ENCODE peak calls at places on chromosome 11, in ten cellular contexts. One of them, this sample, is unnamed.

GRCh38 chr11:133227674-133228111 is 304.6 kb downstream of the OPCML start:
- DNase-seq in activated CD8-positive, alpha-beta T cell treated with anti-CD3 and anti-CD28 coated beads, Interleukin-2, amount 10 ng/mL, durations not matched to agents 7 days and 5 days: no peak
- DNase-seq in cardiac fibroblast: no peak
- DNase-seq in H9: peak; percentile 36
- DNase-seq in CD8-positive, alpha-beta T cell: no peak
- DNase-seq in left cardiac atrium: no peak
- DNase-seq in GM03348: no peak
- DNase-seq in right atrium auricular region: no peak
- DNase-seq in HEK293T: no peak
- DNase-seq in mucosa of descending colon: no peak
- DNase-seq in this sample: no peak

GRCh38 chr11:123020968-123021367 is 39.3 kb upstream of the BSX start:
- DNase-seq in activated CD8-positive, alpha-beta T cell treated with anti-CD3 and anti-CD28 coated beads, Interleukin-2, amount 10 ng/mL, durations not matched to agents 7 days and 5 days: peak; percentile 53
- DNase-seq in cardiac fibroblast: peak; percentile 66
- DNase-seq in H9: peak; percentile 70
- DNase-seq in CD8-positive, alpha-beta T cell: peak; percentile 17
- DNase-seq in left cardiac atrium: no peak
- DNase-seq in GM03348: peak; percentile 85
- DNase-seq in right atrium auricular region: no peak
- DNase-seq in HEK293T: peak; percentile 73
- DNase-seq in mucosa of descending colon: peak; percentile 16
- DNase-seq in this sample: peak; percentile 10

GRCh38 chr11:99148352-99148751 is 127.6 kb downstream of the CNTN5 start:
- DNase-seq in activated CD8-positive, alpha-beta T cell treated with anti-CD3 and anti-CD28 coated beads, Interleukin-2, amount 10 ng/mL, durations not matched to agents 7 days and 5 days: no peak
- DNase-seq in cardiac fibroblast: no peak
- DNase-seq in H9: no peak
- DNase-seq in CD8-positive, alpha-beta T cell: no peak
- DNase-seq in left cardiac atrium: no peak
- DNase-seq in GM03348: no peak
- DNase-seq in right atrium auricular region: no peak
- DNase-seq in HEK293T: no peak
- DNase-seq in mucosa of descending colon: no peak
- DNase-seq in this sample: no peak

GRCh38 chr11:124442847-124443246 is 2.6 kb downstream of the OR8B8 start:
- DNase-seq in activated CD8-positive, alpha-beta T cell treated with anti-CD3 and anti-CD28 coated beads, Interleukin-2, amount 10 ng/mL, durations not matched to agents 7 days and 5 days: no peak
- DNase-seq in cardiac fibroblast: no peak
- DNase-seq in H9: no peak
- DNase-seq in CD8-positive, alpha-beta T cell: no peak
- DNase-seq in left cardiac atrium: no peak
- DNase-seq in GM03348: no peak
- DNase-seq in right atrium auricular region: no peak
- DNase-seq in HEK293T: no peak
- DNase-seq in mucosa of descending colon: no peak
- DNase-seq in this sample: no peak

GRCh38 chr11:19988598-19988997 is 171.7 kb downstream of the DBX1 start:
- DNase-seq in activated CD8-positive, alpha-beta T cell treated with anti-CD3 and anti-CD28 coated beads, Interleukin-2, amount 10 ng/mL, durations not matched to agents 7 days and 5 days: no peak
- DNase-seq in cardiac fibroblast: peak; percentile 91
- DNase-seq in H9: peak; percentile 73
- DNase-seq in CD8-positive, alpha-beta T cell: no peak
- DNase-seq in left cardiac atrium: peak; percentile 45
- DNase-seq in GM03348: peak; percentile 85
- DNase-seq in right atrium auricular region: no peak
- DNase-seq in HEK293T: no peak
- DNase-seq in mucosa of descending colon: no peak
- DNase-seq in this sample: peak; percentile 14

GRCh38 chr11:62431171-62431895 is 12.5 kb downstream of the SCGB1A1 start:
- DNase-seq in activated CD8-positive, alpha-beta T cell treated with anti-CD3 and anti-CD28 coated beads, Interleukin-2, amount 10 ng/mL, durations not matched to agents 7 days and 5 days: no peak
- DNase-seq in cardiac fibroblast: peak; percentile 72
- DNase-seq in H9: no peak
- DNase-seq in CD8-positive, alpha-beta T cell: no peak
- DNase-seq in left cardiac atrium: no peak
- DNase-seq in GM03348: peak; percentile 62
- DNase-seq in right atrium auricular region: no peak
- DNase-seq in HEK293T: no peak
- DNase-seq in mucosa of descending colon: no peak
- DNase-seq in this sample: no peak

GRCh38 chr11:2586793-2587131 is 113.0 kb downstream of the KCNQ1OT1 start:
- DNase-seq in activated CD8-positive, alpha-beta T cell treated with anti-CD3 and anti-CD28 coated beads, Interleukin-2, amount 10 ng/mL, durations not matched to agents 7 days and 5 days: peak; percentile 16
- DNase-seq in cardiac fibroblast: no peak
- DNase-seq in H9: peak; percentile 17
- DNase-seq in CD8-positive, alpha-beta T cell: peak; percentile 6
- DNase-seq in left cardiac atrium: no peak
- DNase-seq in GM03348: peak; percentile 5
- DNase-seq in right atrium auricular region: no peak
- DNase-seq in HEK293T: no peak
- DNase-seq in mucosa of descending colon: peak; percentile 0
- DNase-seq in this sample: no peak

GRCh38 chr11:123548774-123549173 is 105.7 kb downstream of the SCN3B start:
- DNase-seq in activated CD8-positive, alpha-beta T cell treated with anti-CD3 and anti-CD28 coated beads, Interleukin-2, amount 10 ng/mL, durations not matched to agents 7 days and 5 days: no peak
- DNase-seq in cardiac fibroblast: no peak
- DNase-seq in H9: no peak
- DNase-seq in CD8-positive, alpha-beta T cell: no peak
- DNase-seq in left cardiac atrium: no peak
- DNase-seq in GM03348: no peak
- DNase-seq in right atrium auricular region: no peak
- DNase-seq in HEK293T: no peak
- DNase-seq in mucosa of descending colon: no peak
- DNase-seq in this sample: no peak

GRCh38 chr11:109729761-109730160 is 307.8 kb downstream of the C11orf87 start:
- DNase-seq in activated CD8-positive, alpha-beta T cell treated with anti-CD3 and anti-CD28 coated beads, Interleukin-2, amount 10 ng/mL, durations not matched to agents 7 days and 5 days: no peak
- DNase-seq in cardiac fibroblast: no peak
- DNase-seq in H9: no peak
- DNase-seq in CD8-positive, alpha-beta T cell: no peak
- DNase-seq in left cardiac atrium: no peak
- DNase-seq in GM03348: no peak
- DNase-seq in right atrium auricular region: no peak
- DNase-seq in HEK293T: no peak
- DNase-seq in mucosa of descending colon: peak; percentile 41
- DNase-seq in this sample: peak; percentile 23

GRCh38 chr11:125090816-125091215 is 20.6 kb downstream of the TMEM218 start:
- DNase-seq in activated CD8-positive, alpha-beta T cell treated with anti-CD3 and anti-CD28 coated beads, Interleukin-2, amount 10 ng/mL, durations not matched to agents 7 days and 5 days: no peak
- DNase-seq in cardiac fibroblast: no peak
- DNase-seq in H9: no peak
- DNase-seq in CD8-positive, alpha-beta T cell: no peak
- DNase-seq in left cardiac atrium: no peak
- DNase-seq in GM03348: no peak
- DNase-seq in right atrium auricular region: peak; percentile 36
- DNase-seq in HEK293T: no peak
- DNase-seq in mucosa of descending colon: no peak
- DNase-seq in this sample: no peak

GRCh38 chr11:20501971-20502370 is 97.4 kb upstream of the SLC6A5 start:
- DNase-seq in activated CD8-positive, alpha-beta T cell treated with anti-CD3 and anti-CD28 coated beads, Interleukin-2, amount 10 ng/mL, durations not matched to agents 7 days and 5 days: no peak
- DNase-seq in cardiac fibroblast: no peak
- DNase-seq in H9: no peak
- DNase-seq in CD8-positive, alpha-beta T cell: no peak
- DNase-seq in left cardiac atrium: no peak
- DNase-seq in GM03348: no peak
- DNase-seq in right atrium auricular region: no peak
- DNase-seq in HEK293T: no peak
- DNase-seq in mucosa of descending colon: no peak
- DNase-seq in this sample: no peak

GRCh38 chr11:65859812-65860277 is 388 bp upstream of the MUS81 start:
- DNase-seq in activated CD8-positive, alpha-beta T cell treated with anti-CD3 and anti-CD28 coated beads, Interleukin-2, amount 10 ng/mL, durations not matched to agents 7 days and 5 days: no peak
- DNase-seq in cardiac fibroblast: no peak
- DNase-seq in H9: no peak
- DNase-seq in CD8-positive, alpha-beta T cell: peak; percentile 50
- DNase-seq in left cardiac atrium: no peak
- DNase-seq in GM03348: no peak
- DNase-seq in right atrium auricular region: peak; percentile 67
- DNase-seq in HEK293T: no peak
- DNase-seq in mucosa of descending colon: no peak
- DNase-seq in this sample: peak; percentile 46

GRCh38 chr11:106398396-106399074 is 321.1 kb downstream of the AASDHPPT start:
- DNase-seq in activated CD8-positive, alpha-beta T cell treated with anti-CD3 and anti-CD28 coated beads, Interleukin-2, amount 10 ng/mL, durations not matched to agents 7 days and 5 days: no peak
- DNase-seq in cardiac fibroblast: peak; percentile 64
- DNase-seq in H9: no peak
- DNase-seq in CD8-positive, alpha-beta T cell: no peak
- DNase-seq in left cardiac atrium: no peak
- DNase-seq in GM03348: peak; percentile 29
- DNase-seq in right atrium auricular region: no peak
- DNase-seq in HEK293T: no peak
- DNase-seq in mucosa of descending colon: no peak
- DNase-seq in this sample: no peak

GRCh38 chr11:45930031-45930794 is 7.8 kb downstream of the LARGE2 start:
- DNase-seq in activated CD8-positive, alpha-beta T cell treated with anti-CD3 and anti-CD28 coated beads, Interleukin-2, amount 10 ng/mL, durations not matched to agents 7 days and 5 days: peak; percentile 64
- DNase-seq in cardiac fibroblast: no peak
- DNase-seq in H9: peak; percentile 36
- DNase-seq in CD8-positive, alpha-beta T cell: peak; percentile 44
- DNase-seq in left cardiac atrium: no peak
- DNase-seq in GM03348: no peak
- DNase-seq in right atrium auricular region: no peak
- DNase-seq in HEK293T: no peak
- DNase-seq in mucosa of descending colon: peak; percentile 66
- DNase-seq in this sample: peak; percentile 78

GRCh38 chr11:110121204-110121603 is 28.0 kb downstream of the ZC3H12C start:
- DNase-seq in activated CD8-positive, alpha-beta T cell treated with anti-CD3 and anti-CD28 coated beads, Interleukin-2, amount 10 ng/mL, durations not matched to agents 7 days and 5 days: no peak
- DNase-seq in cardiac fibroblast: peak; percentile 82
- DNase-seq in H9: no peak
- DNase-seq in CD8-positive, alpha-beta T cell: no peak
- DNase-seq in left cardiac atrium: no peak
- DNase-seq in GM03348: peak; percentile 27
- DNase-seq in right atrium auricular region: no peak
- DNase-seq in HEK293T: no peak
- DNase-seq in mucosa of descending colon: no peak
- DNase-seq in this sample: no peak

GRCh38 chr11:133026952-133027351 is 505.3 kb downstream of the OPCML start:
- DNase-seq in activated CD8-positive, alpha-beta T cell treated with anti-CD3 and anti-CD28 coated beads, Interleukin-2, amount 10 ng/mL, durations not matched to agents 7 days and 5 days: no peak
- DNase-seq in cardiac fibroblast: no peak
- DNase-seq in H9: no peak
- DNase-seq in CD8-positive, alpha-beta T cell: no peak
- DNase-seq in left cardiac atrium: no peak
- DNase-seq in GM03348: no peak
- DNase-seq in right atrium auricular region: no peak
- DNase-seq in HEK293T: no peak
- DNase-seq in mucosa of descending colon: no peak
- DNase-seq in this sample: no peak

GRCh38 chr11:104405277-104405676 is 241.3 kb upstream of the PDGFD start:
- DNase-seq in activated CD8-positive, alpha-beta T cell treated with anti-CD3 and anti-CD28 coated beads, Interleukin-2, amount 10 ng/mL, durations not matched to agents 7 days and 5 days: no peak
- DNase-seq in cardiac fibroblast: no peak
- DNase-seq in H9: no peak
- DNase-seq in CD8-positive, alpha-beta T cell: no peak
- DNase-seq in left cardiac atrium: no peak
- DNase-seq in GM03348: no peak
- DNase-seq in right atrium auricular region: no peak
- DNase-seq in HEK293T: no peak
- DNase-seq in mucosa of descending colon: no peak
- DNase-seq in this sample: no peak

GRCh38 chr11:120013325-120014250 is 124.3 kb downstream of the TRIM29 start:
- DNase-seq in activated CD8-positive, alpha-beta T cell treated with anti-CD3 and anti-CD28 coated beads, Interleukin-2, amount 10 ng/mL, durations not matched to agents 7 days and 5 days: no peak
- DNase-seq in cardiac fibroblast: peak; percentile 29
- DNase-seq in H9: peak; percentile 96
- DNase-seq in CD8-positive, alpha-beta T cell: no peak
- DNase-seq in left cardiac atrium: peak; percentile 39
- DNase-seq in GM03348: peak; percentile 74
- DNase-seq in right atrium auricular region: no peak
- DNase-seq in HEK293T: peak; percentile 82
- DNase-seq in mucosa of descending colon: peak; percentile 78
- DNase-seq in this sample: peak; percentile 57

GRCh38 chr11:125517116-125517804 is 21.2 kb upstream of the FEZ1 start:
- DNase-seq in activated CD8-positive, alpha-beta T cell treated with anti-CD3 and anti-CD28 coated beads, Interleukin-2, amount 10 ng/mL, durations not matched to agents 7 days and 5 days: no peak
- DNase-seq in cardiac fibroblast: peak; percentile 79
- DNase-seq in H9: peak; percentile 95
- DNase-seq in CD8-positive, alpha-beta T cell: no peak
- DNase-seq in left cardiac atrium: peak; percentile 35
- DNase-seq in GM03348: peak; percentile 59
- DNase-seq in right atrium auricular region: no peak
- DNase-seq in HEK293T: peak; percentile 32
- DNase-seq in mucosa of descending colon: peak; percentile 24
- DNase-seq in this sample: no peak

GRCh38 chr11:93487032-93487483 is 56.1 kb downstream of the SMCO4 start:
- DNase-seq in activated CD8-positive, alpha-beta T cell treated with anti-CD3 and anti-CD28 coated beads, Interleukin-2, amount 10 ng/mL, durations not matched to agents 7 days and 5 days: no peak
- DNase-seq in cardiac fibroblast: no peak
- DNase-seq in H9: no peak
- DNase-seq in CD8-positive, alpha-beta T cell: no peak
- DNase-seq in left cardiac atrium: no peak
- DNase-seq in GM03348: no peak
- DNase-seq in right atrium auricular region: no peak
- DNase-seq in HEK293T: peak; percentile 15
- DNase-seq in mucosa of descending colon: no peak
- DNase-seq in this sample: no peak

GRCh38 chr11:8665222-8665621 is 17.2 kb downstream of the TRIM66 start:
- DNase-seq in activated CD8-positive, alpha-beta T cell treated with anti-CD3 and anti-CD28 coated beads, Interleukin-2, amount 10 ng/mL, durations not matched to agents 7 days and 5 days: no peak
- DNase-seq in cardiac fibroblast: no peak
- DNase-seq in H9: no peak
- DNase-seq in CD8-positive, alpha-beta T cell: no peak
- DNase-seq in left cardiac atrium: no peak
- DNase-seq in GM03348: no peak
- DNase-seq in right atrium auricular region: no peak
- DNase-seq in HEK293T: no peak
- DNase-seq in mucosa of descending colon: no peak
- DNase-seq in this sample: no peak

GRCh38 chr11:94768602-94769511 is 701 bp downstream of the AMOTL1 start:
- DNase-seq in activated CD8-positive, alpha-beta T cell treated with anti-CD3 and anti-CD28 coated beads, Interleukin-2, amount 10 ng/mL, durations not matched to agents 7 days and 5 days: no peak
- DNase-seq in cardiac fibroblast: no peak
- DNase-seq in H9: peak; percentile 39
- DNase-seq in CD8-positive, alpha-beta T cell: no peak
- DNase-seq in left cardiac atrium: peak; percentile 71
- DNase-seq in GM03348: peak; percentile 69
- DNase-seq in right atrium auricular region: no peak
- DNase-seq in HEK293T: no peak
- DNase-seq in mucosa of descending colon: no peak
- DNase-seq in this sample: peak; percentile 15

GRCh38 chr11:123640677-123641494 is 13.5 kb downstream of the SCN3B start:
- DNase-seq in activated CD8-positive, alpha-beta T cell treated with anti-CD3 and anti-CD28 coated beads, Interleukin-2, amount 10 ng/mL, durations not matched to agents 7 days and 5 days: peak; percentile 65
- DNase-seq in cardiac fibroblast: peak; percentile 55
- DNase-seq in H9: peak; percentile 77
- DNase-seq in CD8-positive, alpha-beta T cell: peak; percentile 35
- DNase-seq in left cardiac atrium: peak; percentile 50
- DNase-seq in GM03348: peak; percentile 82
- DNase-seq in right atrium auricular region: no peak
- DNase-seq in HEK293T: peak; percentile 77
- DNase-seq in mucosa of descending colon: peak; percentile 41
- DNase-seq in this sample: peak; percentile 26

GRCh38 chr11:1780700-1781592 is 17.2 kb upstream of the CTSD start:
- DNase-seq in activated CD8-positive, alpha-beta T cell treated with anti-CD3 and anti-CD28 coated beads, Interleukin-2, amount 10 ng/mL, durations not matched to agents 7 days and 5 days: no peak
- DNase-seq in cardiac fibroblast: no peak
- DNase-seq in H9: peak; percentile 21
- DNase-seq in CD8-positive, alpha-beta T cell: no peak
- DNase-seq in left cardiac atrium: no peak
- DNase-seq in GM03348: no peak
- DNase-seq in right atrium auricular region: no peak
- DNase-seq in HEK293T: no peak
- DNase-seq in mucosa of descending colon: peak; percentile 40
- DNase-seq in this sample: no peak

GRCh38 chr11:108496643-108497256 is 1.4 kb downstream of the POGLUT3 start:
- DNase-seq in activated CD8-positive, alpha-beta T cell treated with anti-CD3 and anti-CD28 coated beads, Interleukin-2, amount 10 ng/mL, durations not matched to agents 7 days and 5 days: no peak
- DNase-seq in cardiac fibroblast: peak; percentile 18
- DNase-seq in H9: no peak
- DNase-seq in CD8-positive, alpha-beta T cell: no peak
- DNase-seq in left cardiac atrium: no peak
- DNase-seq in GM03348: peak; percentile 21
- DNase-seq in right atrium auricular region: no peak
- DNase-seq in HEK293T: no peak
- DNase-seq in mucosa of descending colon: no peak
- DNase-seq in this sample: no peak

GRCh38 chr11:18243783-18244362 is 4.6 kb downstream of the SAA2 start:
- DNase-seq in activated CD8-positive, alpha-beta T cell treated with anti-CD3 and anti-CD28 coated beads, Interleukin-2, amount 10 ng/mL, durations not matched to agents 7 days and 5 days: peak; percentile 83
- DNase-seq in cardiac fibroblast: peak; percentile 86
- DNase-seq in H9: peak; percentile 69
- DNase-seq in CD8-positive, alpha-beta T cell: peak; percentile 53
- DNase-seq in left cardiac atrium: no peak
- DNase-seq in GM03348: peak; percentile 78
- DNase-seq in right atrium auricular region: peak; percentile 64
- DNase-seq in HEK293T: peak; percentile 71
- DNase-seq in mucosa of descending colon: peak; percentile 81
- DNase-seq in this sample: peak; percentile 70

GRCh38 chr11:18700375-18700774 is 1.8 kb downstream of the TMEM86A start:
- DNase-seq in activated CD8-positive, alpha-beta T cell treated with anti-CD3 and anti-CD28 coated beads, Interleukin-2, amount 10 ng/mL, durations not matched to agents 7 days and 5 days: no peak
- DNase-seq in cardiac fibroblast: no peak
- DNase-seq in H9: no peak
- DNase-seq in CD8-positive, alpha-beta T cell: no peak
- DNase-seq in left cardiac atrium: no peak
- DNase-seq in GM03348: no peak
- DNase-seq in right atrium auricular region: no peak
- DNase-seq in HEK293T: no peak
- DNase-seq in mucosa of descending colon: no peak
- DNase-seq in this sample: no peak

GRCh38 chr11:3030289-3031070 is 26.7 kb downstream of the CARS1 start:
- DNase-seq in activated CD8-positive, alpha-beta T cell treated with anti-CD3 and anti-CD28 coated beads, Interleukin-2, amount 10 ng/mL, durations not matched to agents 7 days and 5 days: no peak
- DNase-seq in cardiac fibroblast: no peak
- DNase-seq in H9: no peak
- DNase-seq in CD8-positive, alpha-beta T cell: no peak
- DNase-seq in left cardiac atrium: no peak
- DNase-seq in GM03348: no peak
- DNase-seq in right atrium auricular region: no peak
- DNase-seq in HEK293T: no peak
- DNase-seq in mucosa of descending colon: no peak
- DNase-seq in this sample: no peak